ENCODE peak calls at places on chromosome 13, in four cellular contexts. R is CD8-positive, alpha-beta T cell; W is left ventricle myocardium inferior; X is pancreas. Y is an unnamed sample.

GRCh38 chr13:42807866-42808265 is 26.5 kb downstream of the FAM216B start:
- DNase-seq in R (no peak), W (no peak), X (no peak), Y (no peak)

GRCh38 chr13:40933508-40933907 is 85.6 kb downstream of the ELF1 start:
- DNase-seq in R (no peak), W (no peak), X (no peak), Y (no peak)

GRCh38 chr13:40139896-40140520 is 484.5 kb downstream of the COG6 start:
- DNase-seq in R (no peak), W (no peak), X (no peak), Y (no peak)

GRCh38 chr13:101579291-101579802 is 126.9 kb downstream of the ITGBL1 start:
- DNase-seq in R (no peak), W (no peak), X (no peak), Y (no peak)

GRCh38 chr13:43942301-43942700 is 62.6 kb downstream of the LACC1 start:
- DNase-seq in R (no peak), W (no peak), X (no peak), Y (no peak)

GRCh38 chr13:99067160-99067985 is 89.5 kb upstream of the DOCK9 start:
- DNase-seq in R (no peak), W (no peak), X (no peak), Y (no peak)

GRCh38 chr13:77300176-77301141 is 26.4 kb downstream of the MYCBP2 start:
- DNase-seq in R (no peak), W (no peak), X (no peak), Y (no peak)

GRCh38 chr13:62320731-62321130 is 905.1 kb upstream of the PCDH20 start:
- DNase-seq in R (no peak), W (no peak), X (no peak), Y (no peak)

GRCh38 chr13:30870049-30870884 is 35.8 kb upstream of the MEDAG start:
- DNase-seq in R (no peak), W (peak), X (no peak), Y (no peak)

GRCh38 chr13:95235944-95236343 is 65.3 kb downstream of the ABCC4 start:
- DNase-seq in R (no peak), W (no peak), X (no peak), Y (no peak)

GRCh38 chr13:80558074-80558473 is 217.1 kb upstream of the SPRY2 start:
- DNase-seq in R (no peak), W (no peak), X (no peak), Y (no peak)

GRCh38 chr13:33953203-33953602 is 135.3 kb downstream of the RFC3 start:
- DNase-seq in R (no peak), W (no peak), X (no peak), Y (no peak)

GRCh38 chr13:112956516-112957294 is 12.3 kb upstream of the MCF2L start:
- DNase-seq in R (no peak), W (no peak), X (no peak), Y (peak)

GRCh38 chr13:47798194-47798593 is 202.9 kb downstream of the SUCLA2 start:
- DNase-seq in R (no peak), W (no peak), X (no peak), Y (no peak)

DNA sequence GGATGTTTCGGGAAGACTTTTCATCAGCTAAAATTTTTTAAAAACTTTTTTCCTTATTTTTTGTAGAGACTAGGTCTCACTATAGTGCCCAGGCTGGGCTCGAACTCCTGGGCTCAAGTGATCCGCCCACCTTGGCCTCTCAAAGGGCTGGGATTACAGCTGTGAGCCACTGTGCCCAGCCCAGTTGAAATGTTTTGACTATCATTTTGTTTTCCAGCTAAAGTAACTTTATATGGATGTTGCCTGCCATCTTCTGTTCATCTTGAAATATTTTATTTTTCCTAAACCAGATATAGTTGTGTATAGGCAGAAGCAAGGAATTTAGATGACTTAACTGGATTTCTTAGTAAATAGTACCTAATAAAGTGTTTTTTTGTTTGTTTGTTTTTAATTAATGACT is 7.0 kb downstream of the CAB39L start:
- DNase-seq in R (no peak), W (peak), X (no peak), Y (no peak)
- TF ChIP-seq CTCF in R (no peak), W (peak), X (no peak), Y (peak)

GRCh38 chr13:106518535-106518934 is 16.9 kb downstream of the EFNB2 start:
- DNase-seq in R (no peak), W (no peak), X (no peak), Y (no peak)

GRCh38 chr13:106522898-106523525 is 12.4 kb downstream of the EFNB2 start:
- DNase-seq in R (no peak), W (no peak), X (no peak), Y (no peak)

GRCh38 chr13:106521101-106521799 is 14.2 kb downstream of the EFNB2 start:
- DNase-seq in R (no peak), W (no peak), X (no peak), Y (no peak)

GRCh38 chr13:106522112-106522511 is 13.3 kb downstream of the EFNB2 start:
- DNase-seq in R (no peak), W (no peak), X (no peak), Y (no peak)

GRCh38 chr13:106520205-106521004 is 15.1 kb downstream of the EFNB2 start:
- DNase-seq in R (no peak), W (no peak), X (no peak), Y (no peak)
- TF ChIP-seq CTCF in R (no peak), W (peak), X (no peak), Y (peak)

DNA sequence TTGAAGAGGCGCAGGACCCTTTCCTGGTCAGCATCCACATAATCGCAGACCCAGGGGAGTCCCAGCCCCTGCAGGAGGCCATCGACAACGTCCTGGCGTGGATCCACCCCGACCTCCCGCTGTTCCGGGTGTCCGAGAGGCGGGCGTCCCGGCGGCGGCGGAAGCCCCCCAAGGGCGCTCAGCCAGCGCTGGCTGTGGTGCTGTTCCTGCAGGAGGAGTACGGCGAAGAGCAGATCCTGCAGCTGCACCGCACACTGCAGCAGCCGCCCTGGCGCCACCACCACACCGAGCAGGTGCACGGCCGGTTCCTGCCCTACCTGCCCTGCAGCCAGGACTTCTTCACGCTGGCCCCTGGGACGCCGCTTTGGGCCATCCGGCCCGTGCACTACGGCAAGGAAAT is 29.3 kb downstream of the FAM124A start:
- DNase-seq in R (no peak), W (no peak), X (no peak), Y (no peak)
- TF ChIP-seq CTCF in R (no peak), W (no peak), X (no peak), Y (no peak)

DNA sequence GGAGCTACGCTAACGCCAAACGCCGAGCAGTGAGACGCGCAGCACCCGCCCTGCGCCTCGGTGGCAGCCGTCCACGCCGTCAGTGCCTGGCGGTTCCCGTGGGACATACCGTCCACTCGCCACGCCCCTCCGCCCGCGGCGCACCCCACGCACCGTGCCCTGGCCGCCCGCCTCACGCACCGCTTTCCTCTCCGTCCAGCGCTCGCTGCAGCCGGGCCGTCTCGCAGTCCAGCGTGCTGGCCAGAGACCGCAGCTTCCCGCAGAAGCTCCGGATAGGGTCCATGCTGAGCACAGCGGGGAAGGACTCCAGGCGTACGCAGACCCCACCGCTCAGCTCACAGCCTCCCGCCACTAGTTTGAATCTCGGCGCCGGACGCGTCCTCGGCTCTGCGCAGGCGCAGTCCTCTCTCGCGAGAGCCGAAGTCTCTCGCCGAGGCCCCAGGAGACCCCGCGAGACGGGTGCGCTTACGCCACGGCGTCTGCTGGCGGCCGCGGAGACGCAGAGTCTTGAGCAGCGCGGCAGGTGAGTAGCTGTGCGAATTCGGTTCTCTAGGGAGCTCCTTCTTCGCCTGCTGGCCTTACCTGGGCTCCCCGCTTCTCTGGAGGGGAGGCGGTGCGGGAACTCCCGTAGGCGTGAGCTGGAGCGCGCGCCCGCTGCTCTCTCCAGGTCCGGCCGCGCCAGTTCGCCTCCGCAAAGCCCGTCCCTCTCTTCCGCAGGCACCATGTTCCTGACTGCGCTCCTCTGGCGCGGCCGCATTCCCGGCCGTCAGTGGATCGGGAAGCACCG is at the start of the genes MRPL57 and SKA3:
- DNase-seq in R (peak), W (peak), X (peak), Y (peak)
- TF ChIP-seq CTCF in R (no peak), W (peak), X (no peak), Y (peak)

DNA sequence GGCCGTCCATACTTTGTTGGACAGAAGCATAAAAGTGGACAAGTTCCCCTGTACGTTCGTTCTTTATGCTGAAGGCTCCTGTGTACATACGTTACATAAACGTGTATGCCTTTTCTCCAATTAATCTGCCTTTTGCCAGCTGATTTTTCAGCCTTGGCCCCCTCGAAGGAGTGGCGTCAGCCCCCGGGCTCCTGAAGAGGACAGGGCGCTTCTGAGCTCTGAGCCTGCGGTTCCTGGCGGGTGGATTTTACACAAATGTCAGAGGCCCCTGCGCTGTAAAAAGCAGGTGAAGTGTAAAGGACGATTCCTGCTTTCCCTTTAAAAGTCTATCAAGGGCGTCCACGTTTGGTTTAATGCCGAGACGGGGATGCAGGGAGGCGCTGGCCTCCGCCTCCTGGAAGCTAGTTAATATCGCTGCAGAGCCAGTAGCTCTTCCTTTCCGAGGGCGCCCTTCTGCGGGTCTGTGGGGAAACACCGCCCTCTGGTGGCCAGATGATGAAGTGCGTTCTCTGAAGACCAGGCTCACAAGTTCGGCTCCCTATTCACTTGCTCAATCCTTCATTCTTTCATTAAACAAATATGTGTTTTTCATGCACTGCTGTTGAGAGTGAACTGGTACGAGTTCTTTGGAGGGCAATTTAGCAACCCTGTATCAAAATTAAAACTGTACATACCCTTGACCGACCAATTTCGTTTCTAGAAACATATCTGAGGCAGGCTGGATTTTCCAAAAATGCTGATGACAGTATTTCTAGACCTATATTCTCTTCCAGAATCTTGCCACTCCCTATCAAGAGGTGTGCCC is 62.0 kb downstream of the GPR12 start:
- DNase-seq in R (peak), W (peak), X (peak), Y (peak)
- TF ChIP-seq CTCF in R (peak), W (peak), X (peak), Y (peak)